ENCODE peak calls at places on chromosomes 2 and 18, in seven cellular contexts. T is fibroblast of pulmonary artery, F is HepG2, P is endothelial cell of umbilical vein, C is fibroblast of the aortic adventitia, X is pancreas, Z is endodermal cell. A is an unnamed sample.

GRCh38 chr2:145692971-145693478 is 1173.1 kb upstream of the ZEB2 start:
- DNase-seq in X (no peak), C (peak), F (peak), T (peak), Z (no peak), P (no peak), A (peak)

GRCh38 chr2:235235977-235236767 is 257.7 kb upstream of the AGAP1 start:
- DNase-seq in X (no peak), P (peak), Z (no peak), C (no peak), T (no peak), F (no peak), A (no peak)

GRCh38 chr2:213818436-213818835 is 534.2 kb downstream of the SPAG16 start:
- DNase-seq in P (no peak), X (no peak), T (peak), Z (no peak), C (peak), F (no peak), A (peak)

GRCh38 chr18:47794725-47795447 is 135.6 kb downstream of the SMAD2 start:
- DNase-seq in P (no peak), X (no peak), C (no peak), F (no peak), T (peak), Z (no peak), A (no peak)

GRCh38 chr18:37509600-37509999 is 56.0 kb downstream of the CELF4 start:
- DNase-seq in C (no peak), F (no peak), Z (no peak), T (no peak), P (no peak), X (no peak), A (no peak)

GRCh38 chr2:29255006-29255405 is 139.8 kb downstream of the CLIP4 start:
- DNase-seq in C (no peak), Z (no peak), P (no peak), X (no peak), T (no peak), F (no peak), A (no peak)

GRCh38 chr2:241768251-241768711 is 8.3 kb upstream of the GAL3ST2 start:
- DNase-seq in T (no peak), F (no peak), P (no peak), Z (no peak), X (no peak), C (no peak), A (no peak)

GRCh38 chr2:62292190-62292589 is 96.3 kb downstream of the B3GNT2 start:
- DNase-seq in X (peak), F (peak), T (peak), P (no peak), C (peak), Z (no peak), A (peak)

GRCh38 chr18:58202406-58202730 is 158.3 kb downstream of the NEDD4L start:
- DNase-seq in F (no peak), P (no peak), T (no peak), Z (no peak), C (no peak), X (no peak), A (no peak)

GRCh38 chr2:17793803-17794349 is 22.4 kb upstream of the MSGN1 start:
- DNase-seq in Z (no peak), X (no peak), C (no peak), P (no peak), T (no peak), F (no peak), A (peak)

GRCh38 chr2:241068136-241068941 is 33.7 kb downstream of the MTERF4 start:
- DNase-seq in C (no peak), T (no peak), Z (peak), P (no peak), F (no peak), X (no peak), A (no peak)

GRCh38 chr18:12855886-12856285 is 28.2 kb downstream of the PTPN2 start:
- DNase-seq in P (no peak), Z (no peak), F (no peak), X (no peak), T (no peak), C (no peak), A (no peak)

GRCh38 chr2:47058061-47058931 is 96.8 kb downstream of the STPG4 start:
- DNase-seq in X (no peak), Z (no peak), T (peak), C (peak), P (no peak), F (no peak), A (peak)
- H3K4me3 ChIP-seq in X (no peak), Z (no peak), T (no peak), C (no peak), P (no peak), F (no peak), A (no peak)

DNA sequence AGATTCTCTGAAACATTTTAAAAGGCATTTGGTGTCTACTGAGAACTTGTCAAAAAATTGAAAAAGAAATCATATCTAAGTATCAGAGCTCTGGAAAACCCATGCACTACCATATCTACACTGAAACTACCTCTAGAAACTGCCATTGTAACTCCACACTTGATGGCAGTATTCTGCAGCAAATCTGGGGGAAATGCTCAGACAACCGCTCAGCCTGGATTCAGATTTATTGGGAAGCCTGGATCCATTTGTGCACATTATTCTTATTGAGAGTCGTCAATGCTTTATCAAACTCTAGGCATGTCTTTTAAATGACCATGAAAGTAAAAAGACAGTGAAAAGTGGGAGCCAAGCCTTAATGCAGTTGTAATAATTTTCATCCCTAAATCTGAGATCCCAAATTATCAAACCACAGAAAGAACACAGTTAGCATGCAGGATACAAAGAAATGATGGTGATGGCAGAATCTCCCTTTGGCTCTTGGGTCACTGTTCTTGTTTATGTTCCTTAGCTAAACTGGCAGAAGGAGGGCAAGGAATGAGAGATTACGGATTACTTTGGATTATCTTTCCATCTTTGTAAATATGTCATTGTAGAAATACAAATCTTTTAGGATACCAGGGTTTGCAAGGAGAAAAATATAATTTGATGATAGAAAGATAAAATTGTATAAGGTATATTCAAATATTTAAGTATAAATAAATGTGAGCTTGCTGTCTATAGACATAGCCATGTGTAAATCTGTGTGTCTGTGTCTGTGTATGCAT is 512.1 kb upstream of the SYT4 start:
- DNase-seq in Z (no peak), P (peak), X (no peak), T (peak), F (no peak), C (peak), A (peak)
- TF ChIP-seq CTCF in Z (peak), P (no peak), X (no peak), T (peak), F (no peak), C (peak), A (peak)

GRCh38 chr2:75647771-75648170 is 1.2 kb downstream of the MRPL19 start:
- DNase-seq in P (no peak), C (no peak), Z (no peak), T (peak), X (no peak), F (no peak), A (peak)
- H3K4me3 ChIP-seq in P (peak), C (peak), Z (peak), T (peak), X (no peak), F (peak), A (peak)

GRCh38 chr2:165558832-165559231 is 89.3 kb downstream of the CSRNP3 start:
- DNase-seq in T (no peak), C (no peak), P (no peak), Z (no peak), F (no peak), X (no peak), A (peak)
- TF ChIP-seq CTCF in T (no peak), C (no peak), P (no peak), Z (no peak), F (peak), X (no peak), A (no peak)

GRCh38 chr18:42052137-42052708 is 97.2 kb downstream of the PIK3C3 start:
- DNase-seq in X (no peak), Z (no peak), P (peak), C (peak), T (peak), F (no peak), A (peak)
- H3K4me3 ChIP-seq in X (no peak), Z (no peak), P (no peak), C (no peak), T (no peak), F (no peak), A (no peak)

DNA sequence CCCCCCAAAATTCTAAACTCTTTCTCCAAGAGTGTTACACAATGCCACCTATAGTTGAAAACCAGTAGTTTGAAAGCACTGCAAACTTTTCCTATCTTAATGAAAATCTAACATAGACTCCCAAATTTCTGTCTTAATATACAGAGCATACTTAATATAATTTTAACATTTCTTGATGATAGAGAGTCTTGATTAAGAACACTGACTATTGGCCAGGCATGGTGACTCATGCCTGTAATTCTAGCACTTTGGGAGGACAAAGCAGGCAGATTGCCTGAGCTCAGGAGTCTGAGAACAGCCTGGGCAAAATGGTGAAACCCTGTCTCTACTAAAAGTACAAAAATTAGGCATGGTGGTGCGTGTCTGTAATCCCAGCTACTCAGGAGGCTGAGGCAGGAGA is 34.2 kb downstream of the ASXL2 start:
- DNase-seq in P (no peak), C (peak), T (peak), X (no peak), F (no peak), Z (no peak), A (peak)
- TF ChIP-seq CTCF in P (no peak), C (no peak), T (no peak), X (no peak), F (no peak), Z (peak), A (no peak)

DNA sequence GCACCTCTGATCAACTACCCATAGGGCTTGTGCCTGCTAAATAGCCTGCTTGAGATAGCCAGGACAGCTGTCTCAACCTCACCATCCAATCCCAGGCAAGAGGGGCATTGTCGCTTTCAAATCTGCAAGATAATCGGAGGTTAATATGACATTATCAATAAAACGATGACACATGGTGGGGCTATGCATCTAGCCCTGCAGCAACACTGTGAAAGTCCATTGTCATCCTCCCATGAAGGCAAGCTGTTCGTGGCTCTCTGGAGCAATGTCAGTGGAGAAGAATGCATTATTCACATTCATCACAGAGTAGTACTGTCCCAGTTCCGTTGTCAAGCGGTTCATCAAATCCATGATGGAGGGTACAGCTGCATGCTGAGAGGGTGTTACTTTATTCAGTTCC is 18.9 kb upstream of the KLHL23 start:
- DNase-seq in X (no peak), C (no peak), F (no peak), Z (no peak), P (no peak), T (no peak), A (no peak)
- H3K4me3 ChIP-seq in X (no peak), C (no peak), F (peak), Z (no peak), P (no peak), T (no peak), A (no peak)

DNA sequence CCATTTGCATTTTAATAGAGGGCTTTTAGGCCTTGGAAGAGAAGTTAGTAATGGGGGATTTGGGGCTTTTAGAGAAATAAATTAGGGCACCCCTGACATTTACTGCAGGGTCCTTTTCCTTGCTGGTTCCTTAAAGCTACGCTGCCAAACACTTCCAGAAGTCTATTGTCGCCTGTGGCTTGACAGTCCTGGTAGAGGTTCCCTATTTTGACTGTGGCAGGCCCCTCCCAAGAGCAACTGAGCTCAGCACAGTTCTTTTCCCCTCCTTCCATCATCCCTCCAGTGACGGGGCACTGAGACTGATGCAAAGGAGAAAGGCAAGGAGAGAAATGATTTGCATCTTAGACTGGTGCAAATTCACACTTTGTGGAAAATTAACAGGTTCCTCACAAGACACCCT is 45.2 kb downstream of the RABL2A start:
- DNase-seq in T (no peak), X (no peak), P (no peak), F (no peak), C (no peak), Z (no peak), A (no peak)
- TF ChIP-seq CTCF in T (no peak), X (no peak), P (no peak), F (no peak), C (no peak), Z (no peak), A (no peak)

DNA sequence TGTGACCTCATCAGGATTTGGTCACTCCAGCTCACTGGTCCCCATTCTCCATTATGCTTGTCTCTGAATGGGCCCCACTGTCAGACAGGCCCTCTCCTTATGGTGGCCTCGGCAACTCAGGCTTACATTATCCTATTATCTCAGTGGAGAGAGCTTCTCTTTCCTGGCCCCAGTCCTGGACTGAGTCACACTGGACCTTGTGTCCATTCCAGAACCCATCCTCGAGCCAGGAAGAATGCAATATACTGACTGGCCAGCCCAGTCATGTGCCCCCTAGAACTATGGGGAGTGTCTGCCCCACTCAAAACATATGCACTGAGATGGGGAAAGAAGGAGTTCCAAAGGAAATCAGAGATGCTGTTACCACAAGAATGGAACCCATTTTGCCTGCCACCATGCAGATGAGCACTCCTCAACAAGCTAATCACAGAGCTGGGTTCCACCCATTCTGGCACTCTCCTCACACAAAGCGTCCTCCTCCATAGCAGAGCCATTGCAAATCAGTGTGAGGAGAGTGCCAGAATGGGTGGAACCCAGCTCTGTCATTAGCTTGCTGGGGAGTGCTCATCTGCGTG is 71.9 kb downstream of the CHRNA1 start:
- DNase-seq in Z (no peak), P (no peak), X (no peak), T (peak), C (peak), F (no peak), A (no peak)
- H3K4me3 ChIP-seq in Z (no peak), P (no peak), X (no peak), T (no peak), C (no peak), F (no peak), A (no peak)